ENCODE peak calls at places on chromosome 7, in eight cellular contexts. One of them, this sample, is unnamed.

GRCh38 chr7:388461-388960 is 98.5 kb downstream of the FOXL3 start:
- DNase-seq in BJ: no peak
- DNase-seq in upper lobe of right lung: peak
- DNase-seq in Panc1: no peak
- DNase-seq in foreskin fibroblast: no peak
- DNase-seq in uterus: peak
- DNase-seq in K562: peak
- DNase-seq in fibroblast of pulmonary artery: no peak
- DNase-seq in this sample: no peak

GRCh38 chr7:127904706-127905056 is 126.6 kb downstream of the LRRC4 start:
- DNase-seq in foreskin fibroblast: peak
- DNase-seq in upper lobe of right lung: no peak
- DNase-seq in BJ: no peak
- DNase-seq in uterus: no peak
- DNase-seq in K562: no peak
- DNase-seq in fibroblast of pulmonary artery: no peak
- DNase-seq in Panc1: no peak
- DNase-seq in this sample: no peak

GRCh38 chr7:119630570-119630969 is 642.4 kb upstream of the KCND2 start:
- DNase-seq in uterus: no peak
- DNase-seq in Panc1: no peak
- DNase-seq in BJ: no peak
- DNase-seq in fibroblast of pulmonary artery: no peak
- DNase-seq in K562: no peak
- DNase-seq in upper lobe of right lung: no peak
- DNase-seq in foreskin fibroblast: no peak
- DNase-seq in this sample: no peak

GRCh38 chr7:27162930-27163775 is 2.2 kb downstream of the HOXA9 start:
- DNase-seq in BJ: no peak
- DNase-seq in upper lobe of right lung: peak
- DNase-seq in uterus: no peak
- DNase-seq in K562: no peak
- DNase-seq in foreskin fibroblast: no peak
- DNase-seq in fibroblast of pulmonary artery: no peak
- DNase-seq in Panc1: no peak
- DNase-seq in this sample: no peak

GRCh38 chr7:133602291-133602690 is 349.4 kb downstream of the EXOC4 start:
- DNase-seq in K562: no peak
- DNase-seq in Panc1: no peak
- DNase-seq in foreskin fibroblast: peak
- DNase-seq in upper lobe of right lung: no peak
- DNase-seq in BJ: no peak
- DNase-seq in fibroblast of pulmonary artery: peak
- DNase-seq in uterus: no peak
- DNase-seq in this sample: no peak

GRCh38 chr7:44565097-44565794 is 8.5 kb downstream of the DDX56 start:
- DNase-seq in upper lobe of right lung: peak
- DNase-seq in foreskin fibroblast: peak
- DNase-seq in K562: peak
- DNase-seq in fibroblast of pulmonary artery: peak
- DNase-seq in Panc1: peak
- DNase-seq in uterus: peak
- DNase-seq in BJ: no peak
- DNase-seq in this sample: peak

GRCh38 chr7:3416453-3416852 is 115.4 kb downstream of the SDK1 start:
- DNase-seq in uterus: no peak
- DNase-seq in fibroblast of pulmonary artery: no peak
- DNase-seq in BJ: no peak
- DNase-seq in K562: no peak
- DNase-seq in upper lobe of right lung: no peak
- DNase-seq in foreskin fibroblast: no peak
- DNase-seq in Panc1: no peak
- DNase-seq in this sample: no peak

GRCh38 chr7:106111671-106112117 is 418 bp downstream of the SYPL1 start:
- DNase-seq in fibroblast of pulmonary artery: peak
- DNase-seq in upper lobe of right lung: peak
- DNase-seq in Panc1: no peak
- DNase-seq in foreskin fibroblast: peak
- DNase-seq in K562: peak
- DNase-seq in BJ: no peak
- DNase-seq in uterus: no peak
- DNase-seq in this sample: no peak

GRCh38 chr7:47377741-47378140 is 204.2 kb downstream of the TNS3 start:
- DNase-seq in upper lobe of right lung: no peak
- DNase-seq in BJ: no peak
- DNase-seq in uterus: no peak
- DNase-seq in Panc1: no peak
- DNase-seq in foreskin fibroblast: no peak
- DNase-seq in K562: no peak
- DNase-seq in fibroblast of pulmonary artery: no peak
- DNase-seq in this sample: no peak

GRCh38 chr7:4745265-4745919 is 30.0 kb upstream of the AP5Z1 start:
- DNase-seq in fibroblast of pulmonary artery: no peak
- DNase-seq in Panc1: no peak
- DNase-seq in uterus: no peak
- DNase-seq in foreskin fibroblast: no peak
- DNase-seq in K562: no peak
- DNase-seq in upper lobe of right lung: no peak
- DNase-seq in BJ: no peak
- DNase-seq in this sample: no peak
- TF ChIP-seq CTCF in fibroblast of pulmonary artery: no peak
- TF ChIP-seq CTCF in Panc1: no peak
- TF ChIP-seq CTCF in uterus: no peak
- TF ChIP-seq CTCF in foreskin fibroblast: no peak
- TF ChIP-seq CTCF in K562: no peak
- TF ChIP-seq CTCF in upper lobe of right lung: no peak
- TF ChIP-seq CTCF in BJ: no peak
- TF ChIP-seq CTCF in this sample: no peak

DNA sequence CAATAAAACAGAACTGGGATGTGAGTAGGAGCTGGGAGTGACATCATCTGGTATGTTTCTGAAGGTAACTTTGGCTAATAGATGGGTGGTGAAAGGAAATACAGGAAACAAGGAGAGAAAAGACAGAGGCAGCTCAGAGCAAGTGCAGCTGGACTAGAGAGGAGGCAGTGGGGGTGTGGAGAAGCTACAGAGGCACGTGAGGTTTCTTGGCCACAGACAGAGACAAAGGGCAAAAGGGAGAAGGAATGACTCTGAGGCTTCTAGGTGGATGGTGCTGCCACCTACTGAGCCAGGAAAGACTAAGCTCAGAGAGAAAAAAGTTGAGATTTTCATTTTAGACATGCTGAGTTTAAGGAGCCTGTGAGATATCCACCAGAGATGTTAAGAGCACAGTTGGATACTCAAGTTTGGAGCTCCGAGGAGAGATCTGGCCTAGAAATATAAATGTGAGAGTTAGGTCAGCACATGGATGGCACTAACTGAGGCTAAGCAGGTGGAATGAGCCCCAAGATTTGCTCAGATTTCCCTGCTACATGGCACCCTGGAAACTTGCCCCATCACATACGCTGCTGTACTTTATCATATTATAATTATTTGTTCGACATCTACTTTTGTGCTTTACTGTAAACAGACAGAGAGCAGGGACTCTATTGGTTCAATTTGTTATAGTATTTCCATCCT is 293.0 kb upstream of the IMMP2L start:
- DNase-seq in fibroblast of pulmonary artery: peak
- DNase-seq in Panc1: peak
- DNase-seq in uterus: peak
- DNase-seq in BJ: no peak
- DNase-seq in foreskin fibroblast: peak
- DNase-seq in upper lobe of right lung: no peak
- DNase-seq in K562: peak
- DNase-seq in this sample: peak
- TF ChIP-seq CTCF in fibroblast of pulmonary artery: peak
- TF ChIP-seq CTCF in Panc1: peak
- TF ChIP-seq CTCF in uterus: no peak
- TF ChIP-seq CTCF in BJ: peak
- TF ChIP-seq CTCF in foreskin fibroblast: peak
- TF ChIP-seq CTCF in upper lobe of right lung: peak
- TF ChIP-seq CTCF in K562: peak
- TF ChIP-seq CTCF in this sample: peak

GRCh38 chr7:91287685-91288084 is 23.5 kb downstream of the FZD1 start:
- DNase-seq in uterus: no peak
- DNase-seq in K562: no peak
- DNase-seq in foreskin fibroblast: peak
- DNase-seq in upper lobe of right lung: no peak
- DNase-seq in fibroblast of pulmonary artery: no peak
- DNase-seq in Panc1: no peak
- DNase-seq in BJ: no peak
- DNase-seq in this sample: no peak
- TF ChIP-seq CTCF in uterus: no peak
- TF ChIP-seq CTCF in K562: peak
- TF ChIP-seq CTCF in foreskin fibroblast: no peak
- TF ChIP-seq CTCF in upper lobe of right lung: no peak
- TF ChIP-seq CTCF in fibroblast of pulmonary artery: no peak
- TF ChIP-seq CTCF in Panc1: no peak
- TF ChIP-seq CTCF in BJ: no peak
- TF ChIP-seq CTCF in this sample: no peak

GRCh38 chr7:155169081-155169480 is 99.0 kb downstream of the HTR5A start:
- DNase-seq in Panc1: no peak
- DNase-seq in upper lobe of right lung: no peak
- DNase-seq in uterus: no peak
- DNase-seq in fibroblast of pulmonary artery: no peak
- DNase-seq in BJ: no peak
- DNase-seq in foreskin fibroblast: no peak
- DNase-seq in K562: no peak
- DNase-seq in this sample: no peak
- TF ChIP-seq CTCF in Panc1: no peak
- TF ChIP-seq CTCF in upper lobe of right lung: no peak
- TF ChIP-seq CTCF in uterus: no peak
- TF ChIP-seq CTCF in fibroblast of pulmonary artery: no peak
- TF ChIP-seq CTCF in BJ: no peak
- TF ChIP-seq CTCF in foreskin fibroblast: no peak
- TF ChIP-seq CTCF in K562: no peak
- TF ChIP-seq CTCF in this sample: no peak